ENCODE peak calls at places on chromosomes 1 and 21, in five cellular contexts. G is bronchial epithelial cell, A is AG09309, V is A549, R is MCF 10A. C is an unnamed sample.

GRCh38 chr1:8061210-8061609 is 35.1 kb upstream of the ERRFI1 start:
- DNase-seq in G (peak), A (peak), V (peak), R (peak), C (no peak)

GRCh38 chr1:173050865-173051264 is at the start of gene TNFSF18:
- DNase-seq in G (peak), A (no peak), V (no peak), R (peak), C (no peak)

GRCh38 chr1:215547009-215547408 is 20.1 kb upstream of the KCTD3 start:
- DNase-seq in G (no peak), A (no peak), V (no peak), R (no peak), C (no peak)

GRCh38 chr1:248837045-248837793 is 805 bp upstream of the ZNF672 start:
- DNase-seq in G (no peak), A (no peak), V (no peak), R (no peak), C (no peak)

GRCh38 chr1:113783254-113784103 is 24.2 kb upstream of the PHTF1 start:
- DNase-seq in G (peak), A (no peak), V (no peak), R (peak), C (no peak)

GRCh38 chr1:236689713-236690569 is 3.6 kb downstream of the ACTN2 start:
- DNase-seq in G (peak), A (no peak), V (no peak), R (no peak), C (no peak)

GRCh38 chr1:76291737-76292136 is 217.2 kb downstream of the ST6GALNAC3 start:
- DNase-seq in G (no peak), A (no peak), V (no peak), R (no peak), C (no peak)

GRCh38 chr1:215603319-215603718 is 36.2 kb downstream of the KCTD3 start:
- DNase-seq in G (no peak), A (no peak), V (no peak), R (no peak), C (no peak)

GRCh38 chr1:211775208-211775607 is 55.4 kb downstream of the LPGAT1 start:
- DNase-seq in G (no peak), A (no peak), V (no peak), R (peak), C (no peak)

GRCh38 chr21:14858309-14858708 is 206.5 kb downstream of the NRIP1 start:
- DNase-seq in G (no peak), A (no peak), V (no peak), R (no peak), C (no peak)

GRCh38 chr21:44079446-44079845 is 27.8 kb upstream of the PWP2 start:
- DNase-seq in G (no peak), A (no peak), V (no peak), R (no peak), C (no peak)

GRCh38 chr1:200780545-200781444 is 42.1 kb downstream of the CAMSAP2 start:
- DNase-seq in G (peak), A (no peak), V (no peak), R (peak), C (no peak)
- TF ChIP-seq CTCF in G (no peak), A (no peak), V (no peak), R (no peak), C (no peak)

GRCh38 chr1:168381850-168382249 is 101.2 kb downstream of the TBX19 start:
- DNase-seq in G (no peak), A (no peak), V (no peak), R (no peak), C (no peak)
- TF ChIP-seq CTCF in G (no peak), A (no peak), V (no peak), R (peak), C (peak)

GRCh38 chr1:31705080-31705866 is 1.5 kb upstream of the COL16A1 start:
- DNase-seq in G (peak), A (no peak), V (peak), R (peak), C (no peak)
- TF ChIP-seq CTCF in G (peak), A (peak), V (no peak), R (peak), C (no peak)

DNA sequence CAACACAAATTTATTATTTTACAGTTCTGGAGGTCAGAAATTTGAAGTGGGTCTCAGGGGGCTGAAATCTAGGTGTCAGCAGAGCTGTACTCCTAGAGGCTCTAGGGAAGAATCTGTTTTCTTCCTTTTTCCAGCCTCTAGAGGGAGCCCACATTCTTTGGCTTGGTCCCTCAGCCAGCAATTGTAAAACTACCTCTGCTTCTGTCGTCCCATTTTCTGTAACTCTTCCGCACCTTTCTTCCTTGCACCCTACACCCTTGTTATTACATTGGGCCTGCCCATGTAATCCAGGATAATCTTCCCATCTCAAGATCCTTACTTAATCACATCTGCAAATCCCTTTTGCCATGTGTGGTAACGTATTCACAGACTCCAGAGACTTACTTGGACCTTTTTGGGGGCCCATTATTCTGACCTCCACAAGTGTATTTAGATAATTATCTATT is 24.8 kb upstream of the THEM4 start:
- DNase-seq in G (peak), A (no peak), V (peak), R (peak), C (peak)
- TF ChIP-seq CTCF in G (peak), A (peak), V (peak), R (peak), C (peak)

DNA sequence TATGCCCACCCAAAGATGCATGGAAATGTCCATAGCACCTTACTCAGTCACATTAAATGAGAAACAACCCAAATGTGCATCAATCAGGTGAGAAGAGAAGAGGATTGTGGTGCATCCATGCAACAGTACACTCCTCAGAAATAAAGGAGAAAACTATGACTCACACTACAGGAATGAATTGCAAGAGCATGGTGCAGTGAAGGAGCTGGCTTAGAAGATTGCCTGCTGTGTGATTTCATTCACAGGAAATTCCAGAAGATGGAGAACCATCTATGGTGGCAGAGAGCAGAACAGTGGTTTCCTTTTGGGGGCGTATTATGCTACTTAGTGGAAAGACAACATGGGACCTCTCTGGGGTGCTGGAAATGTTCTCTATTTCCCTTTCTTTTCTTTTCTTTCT is 278.6 kb upstream of the AJAP1 start:
- DNase-seq in G (peak), A (no peak), V (no peak), R (no peak), C (no peak)
- TF ChIP-seq CTCF in G (no peak), A (no peak), V (no peak), R (no peak), C (no peak)